ENCODE peak calls at places on chromosomes 5 and 9, in five cellular contexts. F, P, T, G and Y are unnamed samples.

GRCh38 chr9:104977580-104977979 is 49.6 kb upstream of the ABCA1 start:
- DNase-seq in F (no peak), P (no peak), T (no peak), G (peak), Y (no peak)

GRCh38 chr5:110536120-110537115 is 190.1 kb downstream of the TMEM232 start:
- DNase-seq in F (peak), P (peak), T (no peak), G (no peak), Y (no peak)

GRCh38 chr5:132009706-132010405 is 1.6 kb downstream of the ACSL6 start:
- DNase-seq in F (no peak), P (no peak), T (no peak), G (no peak), Y (no peak)

GRCh38 chr5:81971086-81971693 is 633 bp upstream of the ATG10 start:
- DNase-seq in F (no peak), P (no peak), T (no peak), G (peak), Y (no peak)

GRCh38 chr9:93097496-93098205 is 1.6 kb downstream of the CARD19 start:
- DNase-seq in F (peak), P (no peak), T (no peak), G (no peak), Y (no peak)

GRCh38 chr9:129178983-129179382 is 922 bp upstream of the IER5L start:
- DNase-seq in F (peak), P (no peak), T (no peak), G (peak), Y (no peak)

GRCh38 chr5:125485003-125485641 is 738.7 kb upstream of the ZNF608 start:
- DNase-seq in F (peak), P (peak), T (peak), G (peak), Y (no peak)

GRCh38 chr5:18276939-18277338 is 642.7 kb downstream of the TAF11L14 start:
- DNase-seq in F (no peak), P (no peak), T (no peak), G (no peak), Y (no peak)

GRCh38 chr5:96590796-96591195 is 71.4 kb upstream of the CAST start:
- DNase-seq in F (no peak), P (no peak), T (no peak), G (no peak), Y (no peak)

GRCh38 chr5:17169507-17169906 is 47.9 kb upstream of the BASP1 start:
- DNase-seq in F (no peak), P (no peak), T (no peak), G (no peak), Y (no peak)

GRCh38 chr9:34611811-34612787 is at the start of gene RPP25L:
- DNase-seq in F (peak), P (peak), T (peak), G (peak), Y (peak)

GRCh38 chr9:34127035-34127948 is 794 bp upstream of the DCAF12 start:
- DNase-seq in F (no peak), P (no peak), T (no peak), G (no peak), Y (no peak)

GRCh38 chr5:96243203-96243602 is 189.8 kb downstream of the PCSK1 start:
- DNase-seq in F (no peak), P (no peak), T (no peak), G (no peak), Y (no peak)

GRCh38 chr5:160260881-160261815 is 31.8 kb downstream of the FABP6 start:
- DNase-seq in F (no peak), P (no peak), T (no peak), G (peak), Y (no peak)

GRCh38 chr5:473344-474192 is 30.6 kb downstream of the EXOC3 start:
- DNase-seq in F (no peak), P (no peak), T (peak), G (peak), Y (peak)

GRCh38 chr9:137162505-137163100 is 7.2 kb downstream of the LRRC26 start:
- DNase-seq in F (no peak), P (no peak), T (no peak), G (peak), Y (no peak)

GRCh38 chr5:170534941-170535340 is 31.1 kb downstream of the KCNIP1 start:
- DNase-seq in F (no peak), P (no peak), T (no peak), G (no peak), Y (no peak)

GRCh38 chr5:51960617-51961115 is 577.4 kb downstream of the ISL1 start:
- DNase-seq in F (no peak), P (no peak), T (peak), G (peak), Y (no peak)

GRCh38 chr5:150284311-150284710 is 5.3 kb downstream of the CAMK2A start:
- DNase-seq in F (no peak), P (no peak), T (no peak), G (no peak), Y (no peak)

GRCh38 chr5:7668161-7668560 is 182.8 kb downstream of the CFAP90 start:
- DNase-seq in F (no peak), P (no peak), T (no peak), G (no peak), Y (no peak)

GRCh38 chr9:16175461-16175860 is 622.6 kb downstream of the CCDC171 start:
- DNase-seq in F (no peak), P (no peak), T (no peak), G (peak), Y (no peak)

GRCh38 chr9:97293207-97293721 is 14.2 kb upstream of the CCDC180 start:
- DNase-seq in F (no peak), P (peak), T (peak), G (peak), Y (no peak)

GRCh38 chr9:110255064-110255416 is 1.3 kb downstream of the TXN start:
- DNase-seq in F (no peak), P (no peak), T (no peak), G (peak), Y (no peak)

GRCh38 chr9:91643474-91644102 is 220.0 kb upstream of the NFIL3 start:
- DNase-seq in F (no peak), P (no peak), T (no peak), G (no peak), Y (no peak)

GRCh38 chr5:72326298-72326649 is 6.1 kb downstream of the PTCD2 start:
- DNase-seq in F (no peak), P (no peak), T (no peak), G (no peak), Y (no peak)

GRCh38 chr9:135343733-135344522 is 135.7 kb upstream of the PPP1R26 start:
- DNase-seq in F (peak), P (peak), T (no peak), G (peak), Y (peak)

GRCh38 chr9:12464910-12465512 is 228.2 kb upstream of the TYRP1 start:
- DNase-seq in F (peak), P (no peak), T (peak), G (peak), Y (no peak)

GRCh38 chr5:60978968-60979367 is 34.0 kb downstream of the NDUFAF2 start:
- DNase-seq in F (no peak), P (no peak), T (no peak), G (no peak), Y (no peak)

GRCh38 chr5:36685631-36686147 is 79.3 kb downstream of the SLC1A3 start:
- DNase-seq in F (no peak), P (no peak), T (no peak), G (no peak), Y (no peak)

GRCh38 chr5:142143878-142144277 is 35.3 kb downstream of the NDFIP1 start:
- DNase-seq in F (peak), P (no peak), T (no peak), G (peak), Y (no peak)

GRCh38 chr5:15495026-15495425 is 5.0 kb upstream of the FBXL7 start:
- DNase-seq in F (no peak), P (no peak), T (no peak), G (no peak), Y (no peak)

GRCh38 chr5:4233671-4234070 is 638.0 kb downstream of the IRX1 start:
- DNase-seq in F (no peak), P (no peak), T (no peak), G (peak), Y (no peak)

GRCh38 chr5:58849995-58850667 is 267.3 kb downstream of the RAB3C start:
- DNase-seq in F (peak), P (no peak), T (peak), G (peak), Y (peak)

GRCh38 chr5:113237893-113238292 is 196.9 kb downstream of the TSSK1B start:
- DNase-seq in F (no peak), P (no peak), T (no peak), G (no peak), Y (no peak)